ENCODE peak calls at places on chromosome 1, in eight cellular contexts. L is activated B cell treated with CpG ODN at 0.5 μM for 24 hours, R is choroid plexus epithelial cell, H is AG10803, N is NB4, G is neural crest cell, V is WTC11, J is right lobe of liver. U is an unnamed sample.
A peak's percentile ranks its signal among the peaks of the same experiment; 100 is the strongest.

GRCh38 chr1:241857131-241857530 is 9.1 kb downstream of the EXO1 start:
- DNase-seq in L (no peak), R (peak; percentile 36), H (peak; percentile 37), N (no peak), G (no peak), V (no peak), J (no peak), U (no peak)

GRCh38 chr1:119549719-119550141 is 42.7 kb downstream of the HSD3B1 start:
- DNase-seq in L (no peak), R (peak; percentile 92), H (peak; percentile 59), N (peak; percentile 69), G (peak; percentile 48), V (peak; percentile 70), J (no peak), U (peak; percentile 77)

GRCh38 chr1:186761358-186761757 is 67.4 kb upstream of the PLA2G4A start:
- DNase-seq in L (no peak), R (no peak), H (no peak), N (no peak), G (no peak), V (no peak), J (no peak), U (no peak)

GRCh38 chr1:243746736-243747135 is 103.3 kb downstream of the AKT3 start:
- DNase-seq in L (no peak), R (no peak), H (no peak), N (no peak), G (no peak), V (no peak), J (no peak), U (no peak)

GRCh38 chr1:1629430-1630190 is 2.4 kb upstream of the MMP23B start:
- DNase-seq in L (no peak), R (no peak), H (no peak), N (no peak), G (no peak), V (peak; percentile 47), J (peak; percentile 64), U (no peak)

GRCh38 chr1:104932949-104933679 is 1183.4 kb downstream of the AMY1C start:
- DNase-seq in L (no peak), R (no peak), H (no peak), N (peak; percentile 9), G (no peak), V (no peak), J (no peak), U (no peak)

GRCh38 chr1:27958513-27958912 is 1.3 kb upstream of the XKR8 start:
- DNase-seq in L (no peak), R (no peak), H (no peak), N (no peak), G (no peak), V (no peak), J (no peak), U (no peak)

GRCh38 chr1:92921031-92922023 is 39.9 kb downstream of the DIPK1A start:
- DNase-seq in L (no peak), R (no peak), H (peak; percentile 66), N (no peak), G (no peak), V (no peak), J (no peak), U (no peak)

GRCh38 chr1:4172659-4173599 is 272.9 kb upstream of the C1orf174 start:
- DNase-seq in L (no peak), R (no peak), H (no peak), N (peak; percentile 54), G (peak; percentile 9), V (no peak), J (no peak), U (no peak)

GRCh38 chr1:116401646-116402176 is 28.7 kb downstream of the ATP1A1 start:
- DNase-seq in L (no peak), R (no peak), H (no peak), N (no peak), G (no peak), V (no peak), J (no peak), U (no peak)

GRCh38 chr1:180614746-180615145 is 17.1 kb upstream of the XPR1 start:
- DNase-seq in L (no peak), R (no peak), H (peak; percentile 19), N (no peak), G (no peak), V (no peak), J (no peak), U (no peak)

GRCh38 chr1:206693029-206693428 is 8.3 kb downstream of the MAPKAPK2 start:
- DNase-seq in L (no peak), R (peak; percentile 77), H (peak; percentile 69), N (no peak), G (no peak), V (no peak), J (peak; percentile 75), U (no peak)

GRCh38 chr1:67575861-67576260 is 109.1 kb upstream of the GADD45A start:
- DNase-seq in L (no peak), R (peak; percentile 90), H (peak; percentile 91), N (no peak), G (no peak), V (no peak), J (no peak), U (no peak)

GRCh38 chr1:38657873-38658272 is 201.7 kb downstream of the RRAGC start:
- DNase-seq in L (no peak), R (no peak), H (no peak), N (no peak), G (no peak), V (no peak), J (no peak), U (no peak)

GRCh38 chr1:7561331-7561921 is 209.7 kb upstream of the VAMP3 start:
- DNase-seq in L (no peak), R (no peak), H (no peak), N (peak; percentile 37), G (peak; percentile 28), V (peak; percentile 84), J (peak; percentile 43), U (peak; percentile 63)

GRCh38 chr1:181101581-181102226 is 13.2 kb downstream of the IER5 start:
- DNase-seq in L (no peak), R (peak; percentile 90), H (peak; percentile 65), N (no peak), G (no peak), V (peak; percentile 63), J (no peak), U (no peak)

GRCh38 chr1:3727042-3727824 is 25.0 kb upstream of the CCDC27 start:
- DNase-seq in L (no peak), R (peak; percentile 48), H (no peak), N (peak; percentile 77), G (peak; percentile 41), V (peak; percentile 73), J (no peak), U (peak; percentile 62)

GRCh38 chr1:201149400-201149799 is 4.9 kb downstream of the TMEM9 start:
- DNase-seq in L (no peak), R (peak; percentile 72), H (peak; percentile 19), N (peak; percentile 49), G (no peak), V (no peak), J (no peak), U (no peak)
- TF ChIP-seq CTCF in L (no peak), R (peak; percentile 58), H (peak; percentile 39), N (peak; percentile 29), G (peak; percentile 63), V (no peak), J (peak; percentile 59), U (peak; percentile 32)

GRCh38 chr1:63319069-63320023 is 3.0 kb upstream of the FOXD3 start:
- DNase-seq in L (peak; percentile 16), R (no peak), H (no peak), N (no peak), G (peak; percentile 33), V (peak; percentile 51), J (no peak), U (peak; percentile 62)

GRCh38 chr1:63318255-63319068 is 3.9 kb upstream of the FOXD3 start:
- DNase-seq in L (no peak), R (no peak), H (no peak), N (no peak), G (no peak), V (no peak), J (no peak), U (no peak)

GRCh38 chr1:63316540-63316939 is 5.8 kb upstream of the FOXD3 start:
- DNase-seq in L (no peak), R (no peak), H (no peak), N (no peak), G (no peak), V (no peak), J (no peak), U (no peak)

GRCh38 chr1:63317814-63318156 is 4.6 kb upstream of the FOXD3 start:
- DNase-seq in L (no peak), R (no peak), H (no peak), N (no peak), G (no peak), V (no peak), J (no peak), U (no peak)

GRCh38 chr1:63317007-63317813 is 5.2 kb upstream of the FOXD3 start:
- DNase-seq in L (peak; percentile 40), R (peak; percentile 59), H (peak; percentile 63), N (peak; percentile 83), G (peak; percentile 67), V (peak; percentile 96), J (peak; percentile 85), U (peak; percentile 84)
- TF ChIP-seq CTCF in L (no peak), R (peak; percentile 54), H (peak; percentile 47), N (peak; percentile 57), G (peak; percentile 79), V (peak; percentile 56), J (peak; percentile 51), U (peak; percentile 64)

GRCh38 chr1:5975133-5975880 is 16.9 kb downstream of the NPHP4 start:
- DNase-seq in L (no peak), R (peak; percentile 84), H (peak; percentile 64), N (peak; percentile 92), G (peak; percentile 26), V (peak; percentile 63), J (no peak), U (peak; percentile 63)

GRCh38 chr1:5974631-5975030 is 17.6 kb downstream of the NPHP4 start:
- DNase-seq in L (no peak), R (no peak), H (no peak), N (peak; percentile 62), G (no peak), V (peak; percentile 9), J (no peak), U (no peak)

GRCh38 chr1:5972198-5972520 is 20.1 kb downstream of the NPHP4 start:
- DNase-seq in L (no peak), R (no peak), H (no peak), N (no peak), G (no peak), V (peak; percentile 3), J (no peak), U (no peak)

GRCh38 chr1:5971471-5972197 is 20.6 kb downstream of the NPHP4 start:
- DNase-seq in L (no peak), R (no peak), H (no peak), N (no peak), G (no peak), V (peak; percentile 5), J (no peak), U (no peak)

GRCh38 chr1:5973771-5974170 is 18.5 kb downstream of the NPHP4 start:
- DNase-seq in L (no peak), R (peak; percentile 66), H (peak; percentile 62), N (no peak), G (no peak), V (peak; percentile 24), J (no peak), U (no peak)
- TF ChIP-seq CTCF in L (no peak), R (peak; percentile 60), H (peak; percentile 51), N (no peak), G (no peak), V (no peak), J (no peak), U (no peak)

DNA sequence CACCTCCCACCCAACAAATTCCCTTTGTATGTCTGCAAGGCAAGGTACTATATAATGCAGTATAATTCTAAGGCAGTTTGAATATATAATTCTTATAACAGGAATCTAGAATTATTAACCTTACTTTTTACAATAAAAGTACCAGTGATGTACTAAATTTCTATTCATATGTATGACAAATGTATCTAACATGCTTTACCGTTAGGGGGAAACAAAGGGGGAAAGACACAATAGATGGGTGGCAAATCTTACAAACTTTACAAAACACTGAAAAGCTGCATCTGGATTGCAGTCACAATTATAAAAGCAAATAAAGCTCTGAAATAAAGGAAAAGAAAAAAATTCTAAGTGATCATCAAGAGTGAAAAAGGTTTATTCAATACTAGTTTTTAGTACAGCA is 2.3 kb downstream of the PIK3R3 start:
- DNase-seq in L (no peak), R (no peak), H (no peak), N (no peak), G (no peak), V (no peak), J (no peak), U (no peak)
- TF ChIP-seq CTCF in L (no peak), R (no peak), H (no peak), N (no peak), G (no peak), V (no peak), J (no peak), U (no peak)